ENCODE peak calls at places on chromosomes 5 and 9, in eight cellular contexts. R is Peyer's patch, P is thyroid gland, A is ascending aorta, U is PC-9, F is fibroblast of lung, Y is small intestine, Q is IMR-90. G is an unnamed sample.

GRCh38 chr5:131769961-131770360 is 26.9 kb downstream of the FNIP1 start:
- DNase-seq in P (no peak), U (no peak), A (no peak), F (no peak), R (no peak), Q (no peak), Y (no peak), G (no peak)

GRCh38 chr5:139636975-139637408 is 11.2 kb upstream of the CXXC5 start:
- DNase-seq in U (no peak), P (no peak), Y (peak; percentile 53), A (no peak), R (no peak), F (no peak), Q (peak; percentile 51), G (no peak)

GRCh38 chr5:139543423-139543991 is 17.6 kb upstream of the UBE2D2 start:
- DNase-seq in R (peak; percentile 88), A (peak; percentile 19), U (no peak), P (peak; percentile 39), F (peak; percentile 25), Q (peak; percentile 5), Y (peak; percentile 54), G (no peak)

GRCh38 chr5:179237770-179238627 is 107.3 kb downstream of the ADAMTS2 start:
- DNase-seq in Y (no peak), A (no peak), R (peak; percentile 29), Q (no peak), F (no peak), U (no peak), P (no peak), G (peak; percentile 40)

GRCh38 chr9:105299190-105299854 is 54.9 kb downstream of the SLC44A1 start:
- DNase-seq in U (peak; percentile 70), Y (peak; percentile 92), P (no peak), Q (peak; percentile 98), F (peak; percentile 95), A (peak; percentile 13), R (peak; percentile 63), G (no peak)

GRCh38 chr9:120894404-120895226 is 17.6 kb upstream of the PHF19 start:
- DNase-seq in U (no peak), Q (no peak), P (no peak), F (peak; percentile 48), Y (no peak), R (no peak), A (no peak), G (no peak)

GRCh38 chr5:149857499-149857898 is 87.1 kb downstream of the PDE6A start:
- DNase-seq in Y (peak; percentile 96), A (peak; percentile 72), U (no peak), F (peak; percentile 75), P (peak; percentile 53), R (peak; percentile 92), Q (no peak), G (peak; percentile 80)

GRCh38 chr5:148641735-148642134 is 12.6 kb downstream of the HTR4 start:
- DNase-seq in A (no peak), Y (peak; percentile 89), Q (no peak), F (no peak), R (no peak), P (no peak), U (no peak), G (no peak)

GRCh38 chr9:34603610-34604231 is 8.2 kb downstream of the RPP25L start:
- DNase-seq in Q (peak; percentile 63), A (no peak), Y (peak; percentile 78), F (peak; percentile 71), U (peak; percentile 37), P (peak; percentile 80), R (peak; percentile 94), G (peak; percentile 83)

GRCh38 chr5:60340965-60341471 is 358.9 kb downstream of the DEPDC1B start:
- DNase-seq in R (no peak), A (no peak), F (no peak), Q (no peak), P (peak; percentile 95), Y (no peak), U (no peak), G (no peak)

GRCh38 chr5:137600721-137601360 is 101.7 kb upstream of the SPOCK1 start:
- DNase-seq in Q (no peak), P (no peak), Y (no peak), F (no peak), U (no peak), A (no peak), R (no peak), G (no peak)

GRCh38 chr9:33029106-33029788 is 4.2 kb downstream of the DNAJA1 start:
- DNase-seq in Q (peak; percentile 75), F (peak; percentile 90), P (no peak), Y (no peak), U (peak; percentile 53), R (no peak), A (no peak), G (no peak)

GRCh38 chr9:19471737-19472648 is 63.2 kb downstream of the ACER2 start:
- DNase-seq in F (peak; percentile 52), A (no peak), U (no peak), R (peak; percentile 67), Q (peak; percentile 33), Y (peak; percentile 39), P (peak; percentile 59), G (no peak)

GRCh38 chr9:76987594-76988200 is 31.8 kb upstream of the FOXB2 start:
- DNase-seq in P (no peak), R (peak; percentile 73), U (no peak), Y (peak; percentile 77), A (no peak), F (peak; percentile 49), Q (peak; percentile 44), G (no peak)

GRCh38 chr9:96884443-96884842 is 30.1 kb upstream of the ZNF782 start:
- DNase-seq in R (peak; percentile 84), P (no peak), Y (peak; percentile 81), U (peak; percentile 98), F (peak; percentile 44), Q (peak; percentile 82), A (no peak), G (no peak)

GRCh38 chr9:103410059-103410458 is 414.9 kb downstream of the CYLC2 start:
- DNase-seq in Y (no peak), Q (no peak), F (no peak), U (no peak), R (no peak), A (no peak), P (no peak), G (no peak)

GRCh38 chr5:72018158-72018803 is 89.0 kb upstream of the MAP1B start:
- DNase-seq in Q (peak; percentile 58), Y (peak; percentile 76), A (no peak), U (no peak), F (peak; percentile 66), P (peak; percentile 19), R (peak; percentile 88), G (no peak)

GRCh38 chr5:8557728-8558127 is 688.8 kb downstream of the MTRR start:
- DNase-seq in Q (no peak), F (no peak), P (no peak), A (no peak), R (no peak), U (no peak), Y (no peak), G (no peak)

GRCh38 chr9:74942801-74943200 is 9.9 kb downstream of the C9orf40 start:
- DNase-seq in P (no peak), U (no peak), F (no peak), Q (peak; percentile 8), Y (no peak), A (no peak), R (no peak), G (no peak)

GRCh38 chr5:169548315-169548714 is 35.3 kb upstream of the SPDL1 start:
- DNase-seq in Y (peak; percentile 27), R (no peak), F (peak; percentile 62), U (no peak), A (no peak), Q (peak; percentile 24), P (no peak), G (no peak)

GRCh38 chr9:95736370-95736769 is 139.1 kb upstream of the ERCC6L2 start:
- DNase-seq in U (no peak), A (no peak), Y (no peak), P (no peak), Q (no peak), R (no peak), F (no peak), G (no peak)

GRCh38 chr9:127746959-127747569 is 12.0 kb upstream of the TOR2A start:
- DNase-seq in A (no peak), P (no peak), Q (no peak), R (no peak), U (no peak), F (no peak), Y (no peak), G (no peak)

GRCh38 chr5:178527458-178528307 is 62.5 kb downstream of the COL23A1 start:
- DNase-seq in Y (no peak), P (peak; percentile 58), F (no peak), Q (no peak), U (no peak), R (no peak), A (no peak), G (peak; percentile 57)

DNA sequence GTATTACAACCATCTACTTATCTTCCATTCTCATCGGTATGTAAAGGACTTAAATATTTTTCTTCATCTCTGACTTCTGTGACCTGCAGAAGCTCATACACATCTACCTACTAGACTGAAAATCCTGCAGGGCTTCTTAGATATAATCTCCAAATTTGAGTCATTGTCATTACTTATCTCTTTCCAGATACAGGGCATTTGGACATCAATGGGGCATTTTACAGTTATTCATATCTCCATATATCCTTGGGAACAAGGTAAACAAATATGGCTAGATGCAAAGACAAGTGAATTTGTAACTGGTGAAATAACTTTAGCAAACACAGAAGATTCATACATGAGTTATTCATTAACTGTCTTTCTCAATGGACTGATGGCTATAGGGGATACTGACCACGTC is 37.7 kb upstream of the IL7R start:
- DNase-seq in F (no peak), R (no peak), A (no peak), Y (no peak), U (peak; percentile 28), Q (no peak), P (no peak), G (no peak)
- H3K4me1 ChIP-seq in F (no peaks in the 10 kb centered on the region), R (no peaks in the 10 kb centered on the region), A (no peaks in the 10 kb centered on the region), Y (no peaks in the 10 kb centered on the region), U (no peaks in the 10 kb centered on the region), Q (no peaks in the 10 kb centered on the region), P (no peaks in the 10 kb centered on the region), G (no peaks in the 10 kb centered on the region)

DNA sequence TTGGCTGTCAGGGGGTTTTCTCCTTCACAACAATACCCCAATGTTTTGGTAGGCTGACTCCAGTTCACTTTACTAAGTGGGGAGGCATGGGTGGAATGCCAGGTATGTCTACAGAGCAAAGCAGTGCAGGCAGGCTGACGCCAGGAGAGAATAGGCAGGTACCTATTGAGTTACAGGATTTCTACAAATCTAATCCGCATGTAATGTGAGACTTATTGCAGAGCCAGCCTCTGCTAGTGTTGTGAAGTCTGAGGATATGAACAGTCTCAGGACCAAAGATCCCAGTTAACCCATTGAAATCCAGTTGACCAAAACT is 156.9 kb upstream of the ISL1 start:
- DNase-seq in U (peak; percentile 67), R (no peak), F (no peak), A (no peak), P (peak; percentile 81), Y (no peak), Q (no peak), G (no peak)
- H3K4me3 ChIP-seq in U (no peak overlapping the region), R (no peak overlapping the region), F (no peak overlapping the region), A (no peak overlapping the region), P (no peak overlapping the region), Y (no peak overlapping the region), Q (no peak overlapping the region), G (no peak overlapping the region)

GRCh38 chr5:135028791-135029467 is 5.1 kb downstream of the PITX1 start:
- DNase-seq in P (no peak), Q (no peak), F (no peak), U (no peak), R (no peak), Y (no peak), A (no peak), G (no peak)
- H3K27me3 ChIP-seq in P (peaks cover 68% of the 10 kb centered on the region), Q (no peaks in the 10 kb centered on the region), F (peaks cover 42% of the 10 kb centered on the region), U (no peaks in the 10 kb centered on the region), R (no peaks in the 10 kb centered on the region), Y (peaks cover 7% of the 10 kb centered on the region), A (peaks cover 23% of the 10 kb centered on the region), G (peaks cover 7% of the 10 kb centered on the region)

GRCh38 chr5:660491-661030 is 32.6 kb downstream of the TPPP start:
- DNase-seq in F (no peak), U (no peak), R (no peak), P (peak; percentile 35), Q (no peak), A (no peak), Y (no peak), G (peak; percentile 38)
- H3K4me1 ChIP-seq in F (no peaks in the 10 kb centered on the region), U (no peaks in the 10 kb centered on the region), R (peaks cover 6% of the 10 kb centered on the region), P (peaks cover 12% of the 10 kb centered on the region), Q (no peaks in the 10 kb centered on the region), A (no peaks in the 10 kb centered on the region), Y (no peaks in the 10 kb centered on the region), G (no peaks in the 10 kb centered on the region)